ENCODE peak calls at places on chromosomes 3 and 15, in ten cellular contexts. T is GM23338; R is KBM-7; W is stimulated activated CD8-positive, alpha-beta memory T cell treated with anti-CD3 and anti-CD28 coated beads, Interleukin-4, amount 100 ng/mL, for 4 hours; N is NCI-H1417; B is HS-5; Z is hippocampal formation; Y is right cardiac atrium; S is omental fat pad; C is HEK293T. Q is an unnamed sample.
A peak's percentile ranks its signal among the peaks of the same experiment; 100 is the strongest.

GRCh38 chr3:161314836-161315391 is 56.4 kb downstream of the SPTSSB start:
- DNase-seq in Y (no peak), W (no peak), N (no peak), C (no peak), T (no peak), Z (no peak), R (no peak), B (peak; percentile 15), S (no peak), Q (no peak)

GRCh38 chr3:194136519-194137313 is 768 bp downstream of the HES1 start:
- DNase-seq in B (no peak), N (peak; percentile 80), S (no peak), R (peak; percentile 96), Y (peak; percentile 72), T (peak; percentile 74), Z (no peak), C (no peak), W (no peak), Q (peak; percentile 75)

GRCh38 chr3:23036728-23037127 is 166.4 kb upstream of the UBE2E2 start:
- DNase-seq in N (no peak), Z (no peak), C (no peak), R (no peak), S (no peak), T (no peak), B (no peak), Y (no peak), W (no peak), Q (no peak)

GRCh38 chr3:165638066-165638465 is 199.2 kb downstream of the BCHE start:
- DNase-seq in C (no peak), B (peak; percentile 58), W (no peak), N (no peak), Y (no peak), Z (no peak), S (no peak), T (no peak), R (no peak), Q (no peak)

GRCh38 chr3:146157325-146158060 is 3.5 kb downstream of the PLOD2 start:
- DNase-seq in R (no peak), Y (no peak), N (no peak), C (no peak), B (no peak), Z (no peak), W (no peak), T (no peak), S (no peak), Q (no peak)

GRCh38 chr3:24432989-24433388 is 61.7 kb downstream of the THRB start:
- DNase-seq in S (no peak), B (no peak), T (no peak), W (no peak), N (no peak), Z (no peak), C (no peak), Y (no peak), R (no peak), Q (peak; percentile 83)

GRCh38 chr15:90201944-90202375 is 830 bp downstream of the SEMA4B start:
- DNase-seq in T (peak; percentile 52), B (no peak), R (no peak), N (peak; percentile 42), S (no peak), Y (no peak), C (peak; percentile 38), W (no peak), Z (no peak), Q (peak; percentile 34)

GRCh38 chr3:158101330-158102218 is 4.6 kb downstream of the SHOX2 start:
- DNase-seq in R (no peak), W (no peak), T (no peak), B (no peak), S (no peak), N (no peak), Y (no peak), Z (no peak), C (no peak), Q (peak; percentile 55)

GRCh38 chr15:33735637-33736247 is 232.6 kb upstream of the CHRM5 start:
- DNase-seq in S (no peak), R (peak; percentile 34), N (peak; percentile 58), C (peak; percentile 30), Y (no peak), T (peak; percentile 60), W (no peak), B (no peak), Z (no peak), Q (peak; percentile 66)

GRCh38 chr3:117322866-117323265 is 613.3 kb downstream of the TUSC7 start:
- DNase-seq in Y (no peak), T (peak; percentile 76), Z (no peak), N (no peak), W (no peak), C (peak; percentile 15), R (peak; percentile 6), S (no peak), B (no peak), Q (peak; percentile 15)

GRCh38 chr15:45393851-45394250 is 15.5 kb upstream of the GATM start:
- DNase-seq in Y (no peak), T (peak; percentile 47), W (no peak), S (no peak), R (no peak), Z (no peak), B (no peak), C (no peak), N (no peak), Q (peak; percentile 14)

Q was measured in NCI-H82.